ENCODE peak calls at places on chromosomes 11 and 22, in seven cellular contexts. G is RWPE1, T is B cell, C is body of pancreas, P is A549, Q is GM12864, S is ovary. X is an unnamed sample.
A peak's percentile ranks its signal among the peaks of the same experiment; 100 is the strongest.

GRCh38 chr11:62842171-62842717 is 2.9 kb upstream of the WDR74 start:
- DNase-seq in Q (no peak), C (peak; percentile 34), T (no peak), G (no peak), S (peak; percentile 66), P (no peak), X (peak; percentile 52)

GRCh38 chr11:128691802-128692749 is 1.8 kb upstream of the FLI1 start:
- DNase-seq in Q (no peak), T (peak; percentile 63), S (no peak), C (no peak), P (no peak), G (no peak), X (peak; percentile 41)

GRCh38 chr11:59207988-59208432 is 4.7 kb downstream of the MPEG1 start:
- DNase-seq in G (peak; percentile 52), P (peak; percentile 65), C (peak; percentile 43), T (peak; percentile 48), S (peak; percentile 44), Q (peak; percentile 84), X (peak; percentile 64)

GRCh38 chr11:107590460-107591097 is 368 bp upstream of the ELMOD1 start:
- DNase-seq in T (peak; percentile 38), P (no peak), G (no peak), C (no peak), S (no peak), Q (no peak), X (no peak)

GRCh38 chr22:43376765-43377485 is 33.8 kb upstream of the SCUBE1 start:
- DNase-seq in P (no peak), C (peak; percentile 40), G (no peak), Q (peak; percentile 86), T (no peak), S (peak; percentile 36), X (no peak)

GRCh38 chr11:7677801-7678201 is 4.5 kb upstream of the CYB5R2 start:
- DNase-seq in S (no peak), Q (no peak), C (no peak), P (no peak), G (no peak), T (no peak), X (no peak)

GRCh38 chr22:43163241-43163795 is 12.0 kb downstream of the TSPO start:
- DNase-seq in C (no peak), T (no peak), S (no peak), P (no peak), G (no peak), Q (no peak), X (no peak)

GRCh38 chr11:94130589-94131362 is 2.1 kb downstream of the PANX1 start:
- DNase-seq in P (no peak), Q (no peak), S (no peak), C (no peak), G (peak; percentile 48), T (no peak), X (no peak)

GRCh38 chr11:82978422-82979099 is 77.0 kb downstream of the DDIAS start:
- DNase-seq in T (no peak), S (no peak), P (peak; percentile 23), G (peak; percentile 44), C (no peak), Q (no peak), X (no peak)

GRCh38 chr11:108967571-108967970 is 302.7 kb downstream of the DDX10 start:
- DNase-seq in S (no peak), T (no peak), Q (no peak), G (no peak), P (no peak), C (no peak), X (no peak)

GRCh38 chr11:107651672-107652071 is 60.2 kb downstream of the SLN start:
- DNase-seq in S (no peak), T (no peak), Q (no peak), G (peak; percentile 5), P (peak; percentile 1), C (no peak), X (no peak)

GRCh38 chr22:42959472-42960145 is 55.3 kb downstream of the PACSIN2 start:
- DNase-seq in S (no peak), Q (no peak), G (peak; percentile 56), P (peak; percentile 79), C (peak; percentile 74), T (no peak), X (no peak)

GRCh38 chr11:14342906-14343305 is 16.1 kb downstream of the RRAS2 start:
- DNase-seq in P (no peak), G (no peak), S (no peak), C (no peak), Q (no peak), T (no peak), X (no peak)

GRCh38 chr11:10942621-10943020 is 84.8 kb upstream of the ZBED5 start:
- DNase-seq in S (no peak), G (no peak), T (no peak), C (no peak), P (no peak), Q (no peak), X (no peak)

GRCh38 chr11:10305262-10305963 is 540 bp downstream of the ADM start:
- DNase-seq in P (peak; percentile 52), G (no peak), C (peak; percentile 37), S (peak; percentile 64), Q (no peak), T (peak; percentile 57), X (peak; percentile 36)

GRCh38 chr11:111977141-111978027 is 40.2 kb downstream of the DIXDC1 start:
- DNase-seq in T (peak; percentile 74), P (no peak), C (peak; percentile 56), Q (no peak), S (peak; percentile 78), G (peak; percentile 41), X (peak; percentile 73)

GRCh38 chr11:65575568-65576231 is at the start of gene EHBP1L1:
- DNase-seq in C (peak; percentile 63), Q (peak; percentile 75), G (peak; percentile 74), T (peak; percentile 97), S (peak; percentile 78), P (peak; percentile 64), X (peak; percentile 91)

GRCh38 chr11:128501576-128502549 is 85.5 kb downstream of the ETS1 start:
- DNase-seq in C (peak; percentile 35), P (no peak), G (no peak), S (no peak), T (no peak), Q (no peak), X (no peak)

GRCh38 chr11:19829109-19829790 is 116.6 kb downstream of the NAV2 start:
- DNase-seq in S (no peak), T (no peak), Q (no peak), C (no peak), G (peak; percentile 31), P (no peak), X (no peak)

GRCh38 chr11:116879789-116880402 is 42.5 kb upstream of the APOA1 start:
- DNase-seq in C (no peak), S (no peak), Q (peak; percentile 37), G (peak; percentile 49), T (peak; percentile 43), P (peak; percentile 61), X (peak; percentile 70)

GRCh38 chr11:108733479-108734116 is 68.7 kb downstream of the DDX10 start:
- DNase-seq in Q (peak; percentile 78), G (peak; percentile 16), T (no peak), C (no peak), P (no peak), S (no peak), X (peak; percentile 38)

GRCh38 chr11:108945341-108945740 is 280.5 kb downstream of the DDX10 start:
- DNase-seq in S (no peak), T (no peak), P (no peak), G (no peak), Q (no peak), C (no peak), X (no peak)

GRCh38 chr11:12207384-12208150 is 97.2 kb downstream of the MICAL2 start:
- DNase-seq in T (no peak), S (no peak), G (no peak), C (no peak), Q (peak; percentile 24), P (no peak), X (no peak)

DNA sequence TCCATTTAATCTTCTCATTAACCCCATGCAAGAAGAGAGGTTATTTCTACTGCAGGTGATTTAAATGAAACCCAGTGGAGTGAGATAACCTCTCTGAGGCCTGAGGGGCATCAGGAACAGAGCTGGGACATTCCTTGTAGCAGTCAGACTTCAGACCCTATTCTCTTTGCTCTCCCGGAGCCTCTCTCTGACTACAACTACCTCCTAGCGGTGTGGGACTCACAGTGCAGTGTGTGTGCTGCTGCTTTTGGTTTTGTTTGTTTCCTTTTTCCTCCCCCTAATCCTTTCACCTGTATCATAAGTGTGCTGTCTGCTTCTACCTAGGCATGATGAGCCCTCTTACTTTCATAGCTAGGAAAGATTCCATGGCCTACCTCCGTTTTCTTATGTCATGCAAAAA is 769.6 kb downstream of the NTM start:
- DNase-seq in G (no peak), C (no peak), T (no peak), S (no peak), P (no peak), Q (no peak), X (no peak)
- TF ChIP-seq CTCF in G (no peak), C (no peak), T (no peak), S (no peak), P (no peak), Q (peak; percentile 68), X (no peak)

GRCh38 chr22:46444390-46444854 is 93.0 kb downstream of the CELSR1 start:
- DNase-seq in T (no peak), C (no peak), Q (no peak), S (no peak), P (peak; percentile 32), G (no peak), X (no peak)
- TF ChIP-seq CTCF in T (no peak), C (no peak), Q (no peak), S (no peak), P (no peak), G (no peak), X (no peak)

DNA sequence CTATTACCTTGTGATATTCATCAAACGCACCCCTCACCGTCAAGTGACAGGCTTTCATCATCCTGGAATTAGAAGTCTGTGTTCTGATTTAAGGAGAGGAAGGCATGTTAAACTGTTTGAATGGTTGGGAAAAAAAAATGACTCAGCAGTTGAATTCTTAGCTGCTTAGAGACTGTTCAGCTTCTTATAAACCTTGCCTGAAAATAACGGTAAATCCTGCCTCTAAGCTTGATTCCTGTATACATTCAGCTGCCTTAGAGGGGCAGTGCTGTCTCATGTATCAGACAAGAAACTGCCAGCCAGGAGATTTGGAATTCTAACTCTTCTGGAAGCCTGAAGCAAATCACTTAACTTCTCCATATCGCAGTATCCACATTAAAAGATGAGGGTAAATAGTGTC is 437.4 kb downstream of the JRKL start:
- DNase-seq in S (no peak), T (no peak), P (peak; percentile 3), Q (no peak), G (no peak), C (no peak), X (no peak)
- TF ChIP-seq CTCF in S (no peak), T (no peak), P (no peak), Q (no peak), G (peak; percentile 6), C (peak; percentile 19), X (no peak)

DNA sequence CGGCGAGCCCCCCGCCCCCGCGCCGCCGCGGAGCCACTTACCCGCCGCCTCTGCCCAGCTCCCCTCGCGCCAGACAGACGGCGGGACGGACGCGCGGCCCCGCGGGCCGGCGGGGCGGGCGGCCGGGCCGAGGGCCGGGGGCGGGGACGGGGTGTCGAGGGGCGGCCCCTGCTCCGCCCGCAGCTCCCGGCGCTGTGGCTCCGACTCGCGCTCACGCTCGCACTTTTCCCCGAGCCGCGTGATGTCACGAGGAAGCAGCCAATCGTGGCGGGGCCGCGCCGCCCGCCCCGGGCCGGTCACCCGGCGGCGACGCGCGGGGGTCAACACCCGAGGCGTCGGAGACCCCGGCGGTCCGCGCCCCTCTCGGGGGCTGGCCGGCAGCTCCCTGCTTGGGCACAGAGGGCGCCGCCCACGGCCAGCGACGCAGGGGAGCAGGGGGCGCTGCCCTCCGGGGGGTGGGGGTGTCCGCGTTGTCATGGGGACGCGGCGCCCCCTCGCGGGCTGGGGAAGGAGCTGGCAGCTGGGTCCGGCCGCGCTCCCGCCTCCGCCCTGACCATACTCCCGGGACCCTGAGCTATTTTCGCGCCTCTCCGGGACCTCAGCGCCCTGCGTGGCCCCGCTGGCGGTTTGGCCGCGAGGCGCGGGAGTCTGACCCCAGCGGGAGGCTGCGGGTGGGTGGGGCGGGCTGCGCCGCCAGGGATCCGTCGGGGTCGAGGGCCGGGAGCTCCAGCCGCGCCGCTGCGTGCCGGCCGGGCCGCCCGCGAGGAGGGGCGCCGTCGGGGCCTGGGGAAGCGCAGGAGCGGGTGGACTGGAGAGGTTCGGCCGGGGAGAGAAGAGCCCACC is at the start of gene CHRM4:
- DNase-seq in G (peak; percentile 51), S (peak; percentile 53), P (peak; percentile 65), C (no peak), T (peak; percentile 68), Q (no peak), X (peak; percentile 80)
- TF ChIP-seq CTCF in G (peak; percentile 37), S (no peak), P (peak; percentile 74), C (peak; percentile 22), T (no peak), Q (peak; percentile 30), X (no peak)